ENCODE peak calls at places on chromosomes 4 and X, in four cellular contexts. O, M, D and C are unnamed samples.
A peak's percentile ranks its signal among the peaks of the same experiment; 100 is the strongest.

GRCh38 chrX:147570483-147570882 is 341.2 kb upstream of the FMR1 start:
- DNase-seq in O (no peak), M (no peak), D (no peak), C (no peak)

GRCh38 chr4:98627477-98627876 is 30.9 kb downstream of the TSPAN5 start:
- DNase-seq in O (no peak), M (no peak), D (no peak), C (no peak)

GRCh38 chrX:37423864-37424569 is 74.9 kb downstream of the PRRG1 start:
- DNase-seq in O (no peak), M (no peak), D (no peak), C (no peak)

GRCh38 chr4:39048291-39048690 is 13.7 kb upstream of the KLHL5 start:
- DNase-seq in O (no peak), M (no peak), D (no peak), C (no peak)

GRCh38 chr4:86449746-86450145 is 89.9 kb upstream of the MAPK10 start:
- DNase-seq in O (no peak), M (no peak), D (no peak), C (no peak)

GRCh38 chr4:80529021-80529420 is 193.5 kb downstream of the CFAP299 start:
- DNase-seq in O (no peak), M (no peak), D (no peak), C (no peak)

GRCh38 chrX:48487362-48487785 is 11.4 kb downstream of the FTSJ1 start:
- DNase-seq in O (peak; percentile 30), M (peak; percentile 53), D (no peak), C (no peak)

GRCh38 chr4:25677943-25678342 is 22.3 kb downstream of the SLC34A2 start:
- DNase-seq in O (no peak), M (no peak), D (no peak), C (no peak)

GRCh38 chr4:53050361-53050774 is 188.3 kb downstream of the RASL11B start:
- DNase-seq in O (no peak), M (no peak), D (no peak), C (no peak)

GRCh38 chr4:174215936-174216699 is 67.3 kb downstream of the FBXO8 start:
- DNase-seq in O (no peak), M (no peak), D (no peak), C (no peak)

GRCh38 chrX:115929480-115929879 is 241.1 kb upstream of the AGTR2 start:
- DNase-seq in O (no peak), M (no peak), D (no peak), C (no peak)

GRCh38 chrX:18861436-18861950 is 122.4 kb downstream of the PHKA2 start:
- DNase-seq in O (no peak), M (no peak), D (no peak), C (no peak)

GRCh38 chr4:171924761-171925376 is 111.7 kb downstream of the GALNTL6 start:
- DNase-seq in O (no peak), M (no peak), D (no peak), C (no peak)

GRCh38 chrX:153667281-153667831 is 6.3 kb downstream of the PNCK start:
- DNase-seq in O (no peak), M (no peak), D (no peak), C (no peak)

GRCh38 chr4:176187610-176188009 is 7.8 kb downstream of the SPATA4 start:
- DNase-seq in O (peak; percentile 1), M (no peak), D (no peak), C (no peak)

GRCh38 chrX:134949271-134949670 is 41.5 kb upstream of the SMIM10 start:
- DNase-seq in O (peak; percentile 69), M (no peak), D (no peak), C (no peak)

GRCh38 chrX:101986571-101986970 is 54.7 kb upstream of the ZMAT1 start:
- DNase-seq in O (no peak), M (no peak), D (no peak), C (no peak)

GRCh38 chr4:151484396-151485102 is 75.6 kb downstream of the FHIP1A start:
- DNase-seq in O (peak; percentile 38), M (no peak), D (no peak), C (peak; percentile 36)

GRCh38 chr4:173494013-173494970 is 35.7 kb downstream of the HAND2 start:
- DNase-seq in O (peak; percentile 66), M (peak; percentile 32), D (peak; percentile 69), C (peak; percentile 78)

GRCh38 chr4:2806392-2807355 is 13.8 kb downstream of the SH3BP2 start:
- DNase-seq in O (no peak), M (no peak), D (no peak), C (no peak)

GRCh38 chr4:1009647-1010521 is 1.5 kb upstream of the FGFRL1 start:
- DNase-seq in O (no peak), M (peak; percentile 79), D (peak; percentile 84), C (peak; percentile 60)

GRCh38 chr4:73976217-73976616 is 5.6 kb downstream of the PF4 start:
- DNase-seq in O (no peak), M (no peak), D (no peak), C (no peak)
- TF ChIP-seq JUN in O (no peak), M (no peak), D (no peak), C (no peak)

GRCh38 chr4:186948361-186949291 is 225.0 kb upstream of the FAT1 start:
- DNase-seq in O (no peak), M (no peak), D (peak; percentile 67), C (peak; percentile 68)
- TF ChIP-seq ATF2 in O (no peak), M (no peak), D (no peak), C (no peak)

DNA sequence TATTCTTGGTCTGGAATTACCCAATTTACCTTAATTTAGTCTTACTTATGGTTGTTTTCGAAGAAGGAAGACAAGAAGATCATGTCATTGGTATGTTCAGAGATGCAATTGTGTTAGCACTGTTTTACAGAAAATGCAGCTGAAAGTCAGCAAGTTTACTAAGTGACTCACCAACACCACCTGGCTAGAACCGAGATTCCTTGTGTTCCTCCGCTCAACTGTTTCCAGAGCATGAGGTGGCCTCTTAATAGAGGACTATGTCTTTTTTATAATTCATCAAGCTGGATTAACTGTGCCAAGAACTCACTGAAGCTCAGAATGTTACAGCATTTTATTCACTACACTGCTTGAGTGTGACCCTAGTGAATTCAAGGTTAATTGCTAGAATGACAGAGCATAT is 1573.6 kb upstream of the TENM3 start:
- DNase-seq in O (no peak), M (no peak), D (no peak), C (no peak)
- TF ChIP-seq JUN in O (no peak), M (no peak), D (no peak), C (no peak)

DNA sequence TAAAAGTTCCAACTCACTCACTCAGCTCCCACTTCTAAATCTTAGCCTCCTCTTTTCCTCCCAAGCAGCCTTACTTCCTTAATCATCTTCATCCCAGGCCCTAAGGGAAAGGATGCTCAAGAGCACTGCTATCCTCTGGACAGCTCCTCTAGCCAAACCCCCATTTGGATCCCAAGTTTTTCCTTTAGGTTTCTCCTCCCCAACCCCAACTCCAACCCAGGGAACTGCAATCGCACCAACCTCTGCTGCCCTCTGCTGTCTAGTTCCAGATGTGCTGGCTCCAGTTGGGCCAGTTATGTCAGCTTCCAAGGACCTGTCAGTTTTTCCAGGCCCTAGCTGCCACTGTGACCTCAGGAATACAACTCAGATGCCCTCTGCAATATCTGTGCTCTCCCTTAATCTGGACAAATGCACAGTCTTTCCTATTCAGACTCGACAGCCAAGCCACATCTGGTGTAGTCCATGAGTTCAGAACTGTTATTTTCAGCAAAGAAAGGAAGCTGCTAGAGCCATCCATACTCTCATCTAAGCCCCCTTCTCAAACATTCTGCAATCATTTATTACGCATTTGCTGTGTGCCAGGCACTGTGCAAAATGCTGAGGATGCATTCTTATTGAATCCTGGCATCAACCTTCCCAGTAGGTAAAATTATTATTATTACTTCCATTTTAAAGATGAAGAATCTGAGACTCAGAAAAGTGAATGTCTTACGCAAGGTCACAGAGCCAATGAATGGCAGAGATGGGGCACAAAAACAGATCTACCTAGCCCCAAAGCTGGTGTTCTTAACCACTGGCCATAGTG is 12.3 kb upstream of the XPNPEP2 start:
- DNase-seq in O (peak; percentile 21), M (peak; percentile 46), D (peak; percentile 75), C (peak; percentile 79)
- TF ChIP-seq ATF2 in O (no peak), M (no peak), D (no peak), C (no peak)

GRCh38 chrX:53093177-53093655 is 726 bp upstream of the KANTR start:
- DNase-seq in O (peak; percentile 58), M (peak; percentile 73), D (peak; percentile 75), C (peak; percentile 80)
- TF ChIP-seq JUN in O (no peak), M (no peak), D (no peak), C (no peak)

GRCh38 chr4:139876328-139876941 is 210.8 kb downstream of the MGST2 start:
- DNase-seq in O (no peak), M (no peak), D (no peak), C (no peak)
- TF ChIP-seq ATF2 in O (no peak), M (no peak), D (no peak), C (no peak)

GRCh38 chr4:129822708-129823504 is 727.0 kb downstream of the C4orf33 start:
- DNase-seq in O (no peak), M (no peak), D (no peak), C (no peak)
- TF ChIP-seq JUN in O (no peak), M (no peak), D (no peak), C (no peak)

GRCh38 chr4:186767794-186768193 is 44.1 kb upstream of the FAT1 start:
- DNase-seq in O (no peak), M (no peak), D (no peak), C (no peak)

GRCh38 chr4:186765138-186765537 is 41.5 kb upstream of the FAT1 start:
- DNase-seq in O (peak; percentile 73), M (peak; percentile 58), D (peak; percentile 48), C (peak; percentile 28)

GRCh38 chr4:186762865-186763264 is 39.2 kb upstream of the FAT1 start:
- DNase-seq in O (no peak), M (no peak), D (no peak), C (no peak)

GRCh38 chr4:186764457-186764856 is 40.8 kb upstream of the FAT1 start:
- DNase-seq in O (no peak), M (no peak), D (no peak), C (no peak)

DNA sequence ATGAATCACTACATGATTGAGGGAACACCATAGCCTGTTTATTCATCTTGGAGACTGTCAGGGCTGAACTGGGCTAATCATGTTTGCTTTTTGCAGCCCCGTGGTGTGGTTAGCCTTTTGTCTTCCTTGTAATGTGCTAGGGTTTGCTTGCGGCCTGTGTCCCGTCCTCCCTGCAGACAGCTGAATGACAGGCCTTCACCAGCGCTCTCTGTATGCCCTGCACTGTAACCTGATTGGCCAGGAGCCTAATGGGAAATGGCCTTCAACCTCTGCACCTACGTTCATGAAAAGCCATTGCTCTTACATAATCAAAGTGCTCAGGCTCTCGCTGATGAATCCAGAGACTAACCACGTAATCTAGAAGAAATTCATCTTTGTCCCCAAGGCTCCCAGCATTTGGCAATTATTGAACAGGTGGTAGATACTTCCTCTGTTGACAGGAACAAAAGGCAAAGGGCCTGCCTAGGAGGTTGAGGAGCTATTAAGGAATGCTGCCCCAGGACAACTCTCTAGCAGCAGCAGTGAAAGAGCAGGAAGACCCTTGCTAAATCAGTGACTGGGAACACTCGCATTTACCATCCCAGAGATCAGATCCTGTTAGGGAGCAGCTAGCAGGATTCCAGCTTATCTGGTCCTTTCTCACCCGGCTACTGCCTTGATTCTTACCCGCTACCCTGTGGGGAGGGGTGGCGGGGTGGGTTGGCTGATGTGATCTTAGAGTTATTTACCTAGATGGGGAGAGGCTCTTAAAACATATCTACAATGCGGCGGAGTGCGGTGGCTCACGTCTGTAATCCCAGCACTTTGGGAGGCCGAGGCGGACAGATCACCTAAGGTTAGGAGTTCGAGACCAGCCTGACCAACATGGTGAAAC is 42.3 kb upstream of the FAT1 start:
- DNase-seq in O (peak; percentile 98), M (no peak), D (no peak), C (no peak)
- TF ChIP-seq ATF2 in O (peak; percentile 84), M (no peak), D (no peak), C (no peak)

GRCh38 chrX:39845289-39845688 is 252.5 kb downstream of the BCOR start:
- DNase-seq in O (no peak), M (no peak), D (no peak), C (no peak)
- TF ChIP-seq JUN in O (no peak), M (no peak), D (no peak), C (no peak)